ENCODE peak calls at places on chromosomes 1 and 21, in nine cellular contexts. K is tibial nerve, F is GM23248, X is breast epithelium, U is heart left ventricle, T is iPS DF 6.9, N is fibroblast of lung, Q is psoas muscle, R is heart right ventricle. J is an unnamed sample.

GRCh38 chr1:68594851-68595250 is 98.0 kb upstream of the DEPDC1 start:
- DNase-seq in K (no peak), F (peak), X (no peak), U (no peak), T (no peak), N (no peak), Q (no peak), R (no peak), J (no peak)

GRCh38 chr1:166920561-166921475 is 44.8 kb upstream of the TADA1 start:
- DNase-seq in K (no peak), F (peak), X (no peak), U (peak), T (no peak), N (no peak), Q (peak), R (peak), J (peak)

GRCh38 chr1:117128323-117129079 is 7.0 kb upstream of the TRIM45 start:
- DNase-seq in K (no peak), F (peak), X (no peak), U (no peak), T (no peak), N (peak), Q (no peak), R (no peak), J (no peak)

GRCh38 chr1:9630331-9631081 is 21.0 kb upstream of the PIK3CD start:
- DNase-seq in K (no peak), F (no peak), X (no peak), U (no peak), T (no peak), N (no peak), Q (no peak), R (no peak), J (no peak)

GRCh38 chr1:34690269-34690668 is 64.6 kb upstream of the GJB5 start:
- DNase-seq in K (no peak), F (no peak), X (no peak), U (no peak), T (no peak), N (no peak), Q (no peak), R (no peak), J (no peak)

GRCh38 chr21:32834825-32835224 is 63.3 kb upstream of the PAXBP1 start:
- DNase-seq in K (no peak), F (no peak), X (no peak), U (no peak), T (no peak), N (no peak), Q (no peak), R (no peak), J (no peak)

GRCh38 chr1:117820694-117821381 is 108.6 kb downstream of the GDAP2 start:
- DNase-seq in K (no peak), F (no peak), X (no peak), U (no peak), T (no peak), N (peak), Q (no peak), R (no peak), J (no peak)

GRCh38 chr1:110495926-110496600 is 22.9 kb downstream of the KCNA10 start:
- DNase-seq in K (peak), F (peak), X (peak), U (peak), T (peak), N (peak), Q (peak), R (peak), J (no peak)

GRCh38 chr1:228060458-228061190 is 21.9 kb upstream of the ARF1 start:
- DNase-seq in K (no peak), F (peak), X (peak), U (no peak), T (no peak), N (peak), Q (no peak), R (no peak), J (peak)

GRCh38 chr1:19469004-19469403 is 16.3 kb downstream of the CAPZB start:
- DNase-seq in K (no peak), F (no peak), X (no peak), U (no peak), T (no peak), N (no peak), Q (no peak), R (no peak), J (no peak)

GRCh38 chr1:87478231-87478630 is 149.6 kb downstream of the LMO4 start:
- DNase-seq in K (peak), F (peak), X (no peak), U (peak), T (peak), N (peak), Q (no peak), R (peak), J (no peak)

GRCh38 chr1:68231627-68232303 is 558 bp downstream of the WLS start:
- DNase-seq in K (peak), F (peak), X (peak), U (peak), T (no peak), N (peak), Q (peak), R (peak), J (peak)

GRCh38 chr1:67146539-67146938 is 11.8 kb upstream of the C1orf141 start:
- DNase-seq in K (no peak), F (no peak), X (no peak), U (no peak), T (no peak), N (no peak), Q (no peak), R (no peak), J (no peak)

GRCh38 chr1:21095918-21096426 is 80.7 kb downstream of the EIF4G3 start:
- DNase-seq in K (no peak), F (no peak), X (no peak), U (no peak), T (no peak), N (no peak), Q (no peak), R (no peak), J (no peak)

GRCh38 chr1:151398691-151399065 is 695 bp upstream of the PSMB4 start:
- DNase-seq in K (no peak), F (peak), X (no peak), U (no peak), T (no peak), N (no peak), Q (no peak), R (no peak), J (no peak)

GRCh38 chr1:231161711-231162299 is at the start of gene TRIM67:
- DNase-seq in K (no peak), F (no peak), X (no peak), U (no peak), T (no peak), N (peak), Q (no peak), R (peak), J (no peak)

GRCh38 chr21:40925481-40925880 is 78.5 kb upstream of the DSCAM start:
- DNase-seq in K (no peak), F (no peak), X (no peak), U (no peak), T (no peak), N (no peak), Q (no peak), R (no peak), J (no peak)

GRCh38 chr21:46319192-46319591 is 4.5 kb downstream of the C21orf58 start:
- DNase-seq in K (no peak), F (no peak), X (no peak), U (no peak), T (no peak), N (no peak), Q (no peak), R (no peak), J (peak)

GRCh38 chr21:41295721-41296254 is 20.8 kb upstream of the FAM3B start:
- DNase-seq in K (no peak), F (no peak), X (no peak), U (no peak), T (no peak), N (no peak), Q (no peak), R (no peak), J (no peak)

GRCh38 chr1:54275349-54275748 is 75.4 kb downstream of the MRPL37 start:
- DNase-seq in K (peak), F (peak), X (no peak), U (peak), T (no peak), N (peak), Q (peak), R (peak), J (no peak)

GRCh38 chr1:243848165-243849088 is 1.6 kb downstream of the AKT3 start:
- DNase-seq in K (no peak), F (peak), X (no peak), U (no peak), T (no peak), N (no peak), Q (no peak), R (no peak), J (no peak)

GRCh38 chr1:81213279-81213678 is 587.5 kb upstream of the ADGRL2 start:
- DNase-seq in K (no peak), F (no peak), X (no peak), U (no peak), T (no peak), N (no peak), Q (no peak), R (no peak), J (no peak)

GRCh38 chr1:237690656-237691055 is 200.1 kb downstream of the ZP4 start:
- DNase-seq in K (no peak), F (no peak), X (no peak), U (no peak), T (no peak), N (no peak), Q (no peak), R (no peak), J (no peak)

GRCh38 chr1:60657926-60658325 is 424.4 kb upstream of the NFIA start:
- DNase-seq in K (no peak), F (no peak), X (no peak), U (no peak), T (no peak), N (no peak), Q (no peak), R (no peak), J (no peak)

GRCh38 chr21:33428669-33429068 is 25.5 kb downstream of the IFNGR2 start:
- DNase-seq in K (no peak), F (peak), X (peak), U (no peak), T (no peak), N (no peak), Q (no peak), R (no peak), J (peak)

GRCh38 chr1:156076609-156077429 is 5.4 kb downstream of the MEX3A start:
- DNase-seq in K (no peak), F (no peak), X (no peak), U (peak), T (no peak), N (no peak), Q (peak), R (peak), J (no peak)

GRCh38 chr1:18279713-18280074 is 172.1 kb downstream of the IGSF21 start:
- DNase-seq in K (no peak), F (no peak), X (no peak), U (no peak), T (no peak), N (no peak), Q (no peak), R (no peak), J (no peak)

GRCh38 chr1:203522237-203522636 is 28.3 kb downstream of the OPTC start:
- DNase-seq in K (no peak), F (peak), X (no peak), U (no peak), T (no peak), N (peak), Q (no peak), R (no peak), J (no peak)

GRCh38 chr21:38351176-38351959 is 94.6 kb downstream of the KCNJ15 start:
- DNase-seq in K (no peak), F (peak), X (no peak), U (no peak), T (no peak), N (no peak), Q (no peak), R (no peak), J (no peak)

GRCh38 chr21:17371470-17371869 is 141.4 kb upstream of the CXADR start:
- DNase-seq in K (no peak), F (peak), X (no peak), U (no peak), T (no peak), N (peak), Q (no peak), R (no peak), J (no peak)

GRCh38 chr1:169041371-169041770 is 65.1 kb upstream of the ATP1B1 start:
- DNase-seq in K (no peak), F (no peak), X (no peak), U (no peak), T (no peak), N (no peak), Q (no peak), R (no peak), J (no peak)

GRCh38 chr1:22922640-22923039 is 50.0 kb downstream of the LACTBL1 start:
- DNase-seq in K (no peak), F (no peak), X (no peak), U (no peak), T (no peak), N (peak), Q (no peak), R (no peak), J (no peak)

GRCh38 chr1:178461104-178461503 is 35.7 kb downstream of the CLEC20A start:
- DNase-seq in K (no peak), F (no peak), X (no peak), U (no peak), T (no peak), N (no peak), Q (no peak), R (no peak), J (no peak)

GRCh38 chr1:173473599-173474011 is 3.5 kb upstream of the PRDX6 start:
- DNase-seq in K (no peak), F (peak), X (no peak), U (no peak), T (no peak), N (peak), Q (no peak), R (no peak), J (no peak)

GRCh38 chr1:173475564-173476196 is 1.5 kb upstream of the PRDX6 start:
- DNase-seq in K (no peak), F (peak), X (no peak), U (no peak), T (no peak), N (peak), Q (no peak), R (no peak), J (no peak)

GRCh38 chr1:173476664-173477285 is 360 bp upstream of the PRDX6 start:
- DNase-seq in K (peak), F (peak), X (peak), U (peak), T (peak), N (peak), Q (peak), R (peak), J (peak)

GRCh38 chr1:173476197-173476663 is 905 bp upstream of the PRDX6 start:
- DNase-seq in K (no peak), F (no peak), X (no peak), U (no peak), T (no peak), N (no peak), Q (no peak), R (no peak), J (no peak)

GRCh38 chr1:173474097-173474779 is 2.9 kb upstream of the PRDX6 start:
- DNase-seq in K (no peak), F (peak), X (no peak), U (no peak), T (no peak), N (no peak), Q (no peak), R (no peak), J (no peak)
- H3K4me3 ChIP-seq in K (no peak), F (peak), X (no peak), U (no peak), T (no peak), N (no peak), Q (no peak), R (no peak), J (no peak)

DNA sequence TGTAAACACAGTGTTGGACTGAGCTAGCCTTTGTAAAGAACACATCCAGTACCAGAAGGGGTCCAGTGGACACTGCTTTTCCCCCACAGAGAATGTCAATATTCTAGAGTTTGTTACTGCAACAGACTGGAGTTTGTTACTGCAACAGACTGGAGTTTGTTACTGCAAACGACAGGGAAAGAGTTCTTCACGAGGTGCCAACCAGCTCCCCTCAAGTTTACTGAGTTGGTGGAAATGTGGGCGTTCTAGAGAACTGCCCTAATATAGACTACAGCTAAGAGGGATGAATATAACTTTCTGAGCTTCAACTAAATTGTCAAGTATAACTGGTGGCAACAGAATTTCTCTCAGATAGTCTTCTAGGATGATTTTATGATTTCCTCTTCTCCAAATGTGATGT is 73.8 kb upstream of the NEK2 start:
- DNase-seq in K (no peak), F (no peak), X (no peak), U (no peak), T (no peak), N (no peak), Q (no peak), R (no peak), J (no peak)
- H3K27ac ChIP-seq in K (no peak), F (no peak), X (no peak), U (no peak), T (no peak), N (no peak), Q (no peak), R (no peak), J (no peak)

GRCh38 chr21:27346041-27346448 is 379.2 kb upstream of the ADAMTS5 start:
- DNase-seq in K (no peak), F (peak), X (no peak), U (no peak), T (no peak), N (peak), Q (no peak), R (no peak), J (no peak)
- H3K4me3 ChIP-seq in K (no peak), F (peak), X (no peak), U (no peak), T (no peak), N (no peak), Q (no peak), R (no peak), J (no peak)

DNA sequence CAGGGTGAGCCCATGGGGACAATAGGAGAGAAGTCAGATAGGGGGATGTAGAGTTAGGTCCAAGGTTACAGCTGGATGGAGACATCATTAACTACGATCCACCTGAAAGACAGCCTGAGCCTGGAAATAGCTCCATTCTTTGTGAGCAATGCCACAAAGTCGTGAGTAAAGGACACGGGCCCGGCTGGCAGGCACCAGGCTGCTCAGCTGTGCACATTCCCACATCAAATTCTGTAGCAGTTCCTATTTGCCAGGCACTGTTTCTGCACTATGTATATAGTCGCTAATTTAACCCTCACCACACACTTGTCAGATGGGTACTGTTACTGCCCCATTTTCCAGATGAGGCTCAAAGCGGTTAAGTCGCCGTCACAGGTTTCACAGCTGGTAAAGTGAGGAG is 338.0 kb upstream of the KAZN start:
- DNase-seq in K (no peak), F (no peak), X (no peak), U (no peak), T (no peak), N (no peak), Q (no peak), R (no peak), J (no peak)
- H3K27ac ChIP-seq in K (no peak), F (no peak), X (peak), U (peak), T (no peak), N (no peak), Q (no peak), R (no peak), J (no peak)

GRCh38 chr1:1326075-1326605 is 1.5 kb downstream of the CPTP start:
- DNase-seq in K (no peak), F (no peak), X (no peak), U (no peak), T (no peak), N (no peak), Q (no peak), R (no peak), J (no peak)
- H3K4me3 ChIP-seq in K (peak), F (no peak), X (peak), U (peak), T (no peak), N (no peak), Q (peak), R (no peak), J (peak)

GRCh38 chr1:2977886-2978611 is 43.2 kb upstream of the ACTRT2 start:
- DNase-seq in K (no peak), F (no peak), X (no peak), U (no peak), T (no peak), N (no peak), Q (no peak), R (no peak), J (peak)

GRCh38 chr1:2973661-2974593 is 47.3 kb upstream of the ACTRT2 start:
- DNase-seq in K (no peak), F (no peak), X (peak), U (no peak), T (no peak), N (no peak), Q (no peak), R (no peak), J (no peak)

GRCh38 chr1:2974701-2975301 is 46.5 kb upstream of the ACTRT2 start:
- DNase-seq in K (no peak), F (no peak), X (no peak), U (no peak), T (no peak), N (no peak), Q (no peak), R (no peak), J (no peak)

GRCh38 chr1:2976180-2976562 is 45.1 kb upstream of the ACTRT2 start:
- DNase-seq in K (no peak), F (no peak), X (no peak), U (no peak), T (no peak), N (no peak), Q (no peak), R (no peak), J (no peak)

GRCh38 chr1:2975466-2976179 is 45.6 kb upstream of the ACTRT2 start:
- DNase-seq in K (no peak), F (no peak), X (no peak), U (no peak), T (no peak), N (no peak), Q (no peak), R (no peak), J (no peak)
- H3K27ac ChIP-seq in K (no peak), F (no peak), X (no peak), U (no peak), T (no peak), N (no peak), Q (no peak), R (no peak), J (no peak)

DNA sequence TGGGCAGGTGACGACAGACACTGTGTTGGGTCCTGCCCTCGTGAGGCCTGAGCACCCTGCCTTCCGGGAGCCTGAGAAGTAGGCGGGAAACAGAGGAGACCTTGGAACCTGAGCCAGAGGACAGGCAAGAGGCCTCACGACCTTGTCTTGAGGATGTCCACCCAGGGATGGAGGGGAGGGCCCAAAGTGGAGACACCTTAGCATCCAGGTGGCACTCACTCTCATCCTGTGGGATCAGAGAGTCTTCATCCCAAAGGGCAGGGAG is 347.2 kb downstream of the NPHP4 start:
- DNase-seq in K (no peak), F (no peak), X (peak), U (no peak), T (no peak), N (no peak), Q (no peak), R (no peak), J (peak)
- H3K4me3 ChIP-seq in K (no peak), F (no peak), X (no peak), U (no peak), T (no peak), N (no peak), Q (no peak), R (no peak), J (no peak)